ENCODE peak calls at places on chromosomes 7 and 10, in six cellular contexts. M is AG10803, V is gastrocnemius medialis, W is right lobe of liver, H is tibial nerve, G is esophagus squamous epithelium. E is an unnamed sample.

GRCh38 chr10:119834188-119834587 is 38.5 kb downstream of the MCMBP start:
- DNase-seq in H (no peak), W (no peak), G (no peak), M (no peak), V (no peak), E (no peak)

GRCh38 chr7:15977663-15978062 is 291.2 kb upstream of the MEOX2 start:
- DNase-seq in W (no peak), M (peak), G (no peak), H (no peak), V (no peak), E (no peak)

GRCh38 chr10:15485027-15485426 is 113.9 kb upstream of the FAM171A1 start:
- DNase-seq in W (no peak), M (no peak), V (no peak), H (no peak), G (no peak), E (no peak)

GRCh38 chr7:112510032-112510742 is 29.4 kb downstream of the LSMEM1 start:
- DNase-seq in G (no peak), W (no peak), H (no peak), V (no peak), M (peak), E (peak)

GRCh38 chr7:108268200-108268820 is 138.1 kb upstream of the LAMB4 start:
- DNase-seq in V (no peak), G (no peak), H (no peak), M (no peak), W (no peak), E (no peak)

GRCh38 chr7:156751319-156751718 is 110.7 kb downstream of the RNF32 start:
- DNase-seq in G (no peak), V (no peak), H (no peak), W (no peak), M (peak), E (no peak)

GRCh38 chr10:112913255-112913654 is 36.8 kb upstream of the TCF7L2 start:
- DNase-seq in M (no peak), G (no peak), H (no peak), V (no peak), W (no peak), E (no peak)

GRCh38 chr7:127888411-127888810 is 142.8 kb downstream of the LRRC4 start:
- DNase-seq in V (no peak), W (no peak), M (no peak), H (no peak), G (no peak), E (no peak)

GRCh38 chr10:8065651-8066050 is 11.2 kb downstream of the GATA3 start:
- DNase-seq in M (no peak), V (no peak), G (no peak), W (no peak), H (no peak), E (no peak)

GRCh38 chr7:111357691-111358090 is 204.6 kb downstream of the IMMP2L start:
- DNase-seq in G (no peak), W (no peak), M (peak), H (no peak), V (no peak), E (no peak)

GRCh38 chr7:99365318-99366141 is 9.0 kb upstream of the ARPC1B start:
- DNase-seq in V (peak), H (no peak), W (peak), G (no peak), M (no peak), E (peak)

GRCh38 chr10:132486539-132487121 is 51.0 kb upstream of the INPP5A start:
- DNase-seq in H (no peak), V (peak), G (no peak), M (no peak), W (no peak), E (no peak)

GRCh38 chr10:94902570-94902969 is 35.9 kb upstream of the CYP2C9 start:
- DNase-seq in M (no peak), G (no peak), H (no peak), W (no peak), V (no peak), E (no peak)

GRCh38 chr10:16314259-16314658 is 122.6 kb upstream of the PTER start:
- DNase-seq in V (no peak), M (no peak), W (no peak), G (no peak), H (no peak), E (no peak)

GRCh38 chr10:69239816-69240434 is 19.8 kb downstream of the HKDC1 start:
- DNase-seq in V (no peak), W (no peak), M (peak), G (no peak), H (no peak), E (no peak)

GRCh38 chr10:26274391-26274790 is 57.8 kb downstream of the GAD2 start:
- DNase-seq in W (no peak), G (no peak), H (no peak), M (no peak), V (no peak), E (no peak)

DNA sequence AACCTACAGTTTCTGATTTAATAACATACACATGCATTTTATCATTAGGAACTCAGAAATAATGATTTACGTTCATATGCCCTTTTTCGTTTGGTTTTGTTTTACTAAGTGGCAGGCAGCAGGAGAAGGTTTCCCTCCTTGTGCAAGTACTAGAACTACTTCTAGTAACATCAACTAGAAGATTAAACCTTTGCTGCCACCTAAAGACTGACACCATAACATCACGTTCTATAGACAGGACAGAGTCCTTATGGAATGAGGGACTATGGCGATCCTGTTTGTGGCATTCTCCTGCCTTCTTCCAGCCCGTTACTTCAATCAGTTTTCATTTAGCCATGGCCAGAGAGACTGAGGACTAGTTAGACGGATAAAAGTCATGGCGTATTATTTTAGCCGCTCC is 53.2 kb downstream of the GAD2 start:
- DNase-seq in G (no peak), H (no peak), M (peak), V (no peak), W (no peak), E (no peak)
- TF ChIP-seq CTCF in G (no peak), H (no peak), M (peak), V (no peak), W (peak), E (no peak)

DNA sequence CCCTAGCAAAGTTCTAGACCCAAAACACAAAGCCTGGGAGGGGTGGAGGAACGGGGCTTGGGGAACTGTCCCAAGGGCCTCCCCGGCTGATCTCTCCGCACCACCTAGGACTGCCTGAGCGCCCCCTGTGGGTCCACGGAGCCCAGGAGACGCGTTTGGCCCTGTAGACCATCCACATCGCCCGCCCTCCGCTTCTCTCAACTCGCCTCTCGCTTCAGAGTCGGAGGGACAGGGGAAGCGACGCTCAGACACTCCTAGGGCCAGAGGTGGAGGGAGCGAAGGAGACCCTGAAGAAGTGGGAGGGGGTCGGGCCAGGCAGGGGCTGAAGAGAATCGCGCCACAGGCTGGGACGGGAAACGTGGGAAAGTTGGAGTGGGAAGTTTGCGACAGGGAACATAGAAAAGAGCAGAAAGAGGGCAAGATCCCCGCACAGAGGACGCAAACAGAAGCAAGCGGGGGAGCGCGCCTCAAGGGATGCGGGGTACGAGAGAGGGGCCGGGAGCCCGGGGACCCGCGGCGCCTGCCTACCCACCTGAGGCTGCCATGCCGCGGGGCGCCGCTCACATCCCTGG is 378 bp downstream of the PIK3AP1 start:
- DNase-seq in W (peak), G (peak), V (peak), H (no peak), M (peak), E (peak)
- TF ChIP-seq CTCF in W (peak), G (no peak), V (no peak), H (peak), M (peak), E (peak)

GRCh38 chr10:5737352-5737751 is 52.7 kb downstream of the TASOR2 start:
- DNase-seq in M (no peak), G (no peak), H (no peak), V (no peak), W (no peak), E (no peak)
- TF ChIP-seq CTCF in M (no peak), G (no peak), H (no peak), V (no peak), W (no peak), E (no peak)

GRCh38 chr7:26196305-26196704 is 4.2 kb downstream of the HNRNPA2B1 start:
- DNase-seq in H (no peak), M (no peak), V (no peak), G (no peak), W (no peak), E (no peak)

GRCh38 chr7:26193432-26194206 is 6.9 kb downstream of the HNRNPA2B1 start:
- DNase-seq in V (no peak), M (peak), G (no peak), W (no peak), H (no peak), E (no peak)

GRCh38 chr7:26197153-26198115 is 3.1 kb downstream of the HNRNPA2B1 start:
- DNase-seq in V (no peak), G (no peak), H (no peak), W (no peak), M (no peak), E (no peak)

GRCh38 chr7:26195182-26195581 is 5.4 kb downstream of the HNRNPA2B1 start:
- DNase-seq in H (no peak), V (no peak), W (no peak), M (no peak), G (no peak), E (no peak)

DNA sequence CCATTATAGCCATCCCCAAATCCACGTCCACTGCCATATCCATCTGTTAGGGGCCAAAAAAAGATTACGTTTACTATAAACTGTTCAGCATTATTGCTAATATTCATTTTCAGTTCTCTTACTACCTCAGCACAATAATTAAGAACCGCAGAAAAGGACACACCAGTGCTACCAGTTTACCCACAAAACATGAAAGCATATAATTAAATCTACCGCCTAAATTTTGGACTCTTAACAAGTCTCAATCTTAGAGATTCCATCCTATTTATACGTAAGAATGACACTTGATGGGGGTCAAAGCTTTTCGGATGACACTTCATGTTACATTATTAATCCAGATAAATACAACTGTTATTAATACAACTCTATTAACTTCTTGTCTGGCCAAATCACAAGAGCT is 4.7 kb downstream of the HNRNPA2B1 start:
- DNase-seq in V (no peak), W (no peak), M (no peak), H (no peak), G (no peak), E (no peak)
- TF ChIP-seq CTCF in V (no peak), W (no peak), M (no peak), H (no peak), G (no peak), E (no peak)

GRCh38 chr10:64014281-64014680 is 493.1 kb downstream of the REEP3 start:
- DNase-seq in G (no peak), V (no peak), H (no peak), M (no peak), W (no peak), E (no peak)
- TF ChIP-seq CTCF in G (no peak), V (no peak), H (no peak), M (no peak), W (no peak), E (no peak)

GRCh38 chr10:116689744-116690143 is 52.6 kb downstream of the HSPA12A start:
- DNase-seq in V (no peak), W (no peak), M (no peak), H (no peak), G (no peak), E (no peak)

GRCh38 chr10:116689096-116689495 is 53.3 kb downstream of the HSPA12A start:
- DNase-seq in M (no peak), G (no peak), V (no peak), H (no peak), W (no peak), E (no peak)

GRCh38 chr10:116691079-116691398 is 51.3 kb downstream of the HSPA12A start:
- DNase-seq in V (no peak), H (no peak), W (no peak), M (no peak), G (no peak), E (no peak)

GRCh38 chr10:116691544-116692126 is 50.7 kb downstream of the HSPA12A start:
- DNase-seq in H (no peak), V (no peak), W (no peak), G (no peak), M (no peak), E (no peak)

DNA sequence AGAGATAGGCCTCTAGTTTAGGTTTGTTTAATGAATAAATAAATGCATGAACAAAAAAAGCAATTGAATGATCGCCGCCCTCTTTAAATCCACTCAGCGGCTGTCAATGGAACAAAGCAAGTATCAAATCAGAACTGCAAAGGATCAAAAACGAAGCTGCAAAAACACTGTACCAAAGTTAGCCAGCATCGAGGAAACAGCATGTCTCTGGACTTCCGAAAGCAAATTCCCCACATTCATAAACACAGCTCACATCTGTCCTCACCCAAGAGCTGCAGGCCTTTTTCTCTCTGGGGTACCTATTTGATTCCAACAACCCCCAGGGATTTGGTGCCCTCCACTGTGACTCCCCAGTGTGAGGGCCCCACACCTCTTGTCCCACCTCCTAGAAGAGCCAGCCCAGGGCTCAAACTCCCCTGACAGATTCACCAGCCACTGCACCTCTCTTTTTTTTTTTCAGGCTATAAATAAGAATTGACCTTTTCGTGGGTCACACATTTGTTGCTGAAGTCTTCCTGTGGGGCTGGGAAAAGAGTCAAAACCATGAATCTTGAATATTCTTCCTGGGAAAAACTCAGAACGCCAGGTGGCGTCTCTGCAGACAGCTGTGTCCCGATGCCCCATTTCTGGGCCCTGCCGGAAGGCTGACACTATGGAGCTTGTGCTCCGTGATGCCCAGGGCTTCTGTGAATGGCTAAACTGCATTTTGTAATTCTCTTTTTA is 51.8 kb downstream of the HSPA12A start:
- DNase-seq in M (no peak), V (no peak), H (no peak), W (peak), G (no peak), E (no peak)
- TF ChIP-seq CTCF in M (peak), V (no peak), H (peak), W (no peak), G (no peak), E (no peak)

GRCh38 chr7:28836661-28837060 is 121.5 kb downstream of the TRIL start:
- DNase-seq in V (no peak), G (no peak), W (no peak), H (no peak), M (no peak), E (no peak)

GRCh38 chr7:28842769-28843295 is 115.3 kb downstream of the TRIL start:
- DNase-seq in M (no peak), H (no peak), V (no peak), G (no peak), W (no peak), E (no peak)

GRCh38 chr7:28845106-28845505 is 113.0 kb downstream of the TRIL start:
- DNase-seq in H (no peak), W (no peak), M (no peak), V (no peak), G (no peak), E (no peak)

GRCh38 chr7:28841766-28842165 is 116.4 kb downstream of the TRIL start:
- DNase-seq in H (no peak), W (no peak), G (no peak), V (no peak), M (no peak), E (no peak)

DNA sequence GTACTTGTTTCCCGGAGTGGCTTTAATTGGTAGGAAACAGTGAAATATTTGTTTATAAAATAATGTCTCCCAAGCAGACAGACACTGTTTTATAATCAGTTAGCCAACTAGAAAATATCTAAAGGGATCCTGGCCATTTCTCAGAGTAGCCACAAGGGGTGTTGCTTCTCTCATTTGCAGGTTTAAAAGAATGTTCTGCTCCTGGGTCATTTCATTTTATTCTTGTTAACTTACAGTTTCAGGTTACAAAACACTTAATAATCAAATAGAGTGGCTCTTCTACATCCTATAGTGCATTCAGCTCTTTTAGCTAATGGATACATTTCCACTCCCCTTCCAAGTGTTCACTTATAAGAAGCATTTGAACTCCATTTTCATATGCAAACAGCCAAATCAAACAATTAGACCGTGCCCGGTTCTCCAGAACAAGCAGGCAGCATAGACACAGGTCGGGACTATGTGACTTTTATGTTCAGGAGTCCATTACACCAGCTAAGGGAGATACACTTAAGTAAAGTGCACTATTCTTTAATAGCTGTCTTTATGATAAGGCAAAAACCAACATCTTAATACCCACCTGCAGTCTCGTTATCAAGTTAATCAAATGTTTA is 117.5 kb downstream of the TRIL start:
- DNase-seq in H (no peak), G (no peak), W (no peak), M (no peak), V (no peak), E (no peak)
- TF ChIP-seq CTCF in H (no peak), G (peak), W (peak), M (peak), V (no peak), E (peak)

GRCh38 chr7:91287685-91288084 is 23.5 kb downstream of the FZD1 start:
- DNase-seq in G (no peak), W (no peak), V (no peak), H (no peak), M (no peak), E (no peak)

GRCh38 chr7:91285966-91286365 is 21.7 kb downstream of the FZD1 start:
- DNase-seq in V (no peak), W (no peak), G (no peak), M (peak), H (no peak), E (no peak)

GRCh38 chr7:91289633-91290260 is 25.5 kb downstream of the FZD1 start:
- DNase-seq in M (no peak), G (no peak), V (no peak), H (no peak), W (no peak), E (no peak)

GRCh38 chr7:91286432-91286831 is 22.2 kb downstream of the FZD1 start:
- DNase-seq in G (no peak), M (no peak), V (no peak), H (no peak), W (no peak), E (no peak)

DNA sequence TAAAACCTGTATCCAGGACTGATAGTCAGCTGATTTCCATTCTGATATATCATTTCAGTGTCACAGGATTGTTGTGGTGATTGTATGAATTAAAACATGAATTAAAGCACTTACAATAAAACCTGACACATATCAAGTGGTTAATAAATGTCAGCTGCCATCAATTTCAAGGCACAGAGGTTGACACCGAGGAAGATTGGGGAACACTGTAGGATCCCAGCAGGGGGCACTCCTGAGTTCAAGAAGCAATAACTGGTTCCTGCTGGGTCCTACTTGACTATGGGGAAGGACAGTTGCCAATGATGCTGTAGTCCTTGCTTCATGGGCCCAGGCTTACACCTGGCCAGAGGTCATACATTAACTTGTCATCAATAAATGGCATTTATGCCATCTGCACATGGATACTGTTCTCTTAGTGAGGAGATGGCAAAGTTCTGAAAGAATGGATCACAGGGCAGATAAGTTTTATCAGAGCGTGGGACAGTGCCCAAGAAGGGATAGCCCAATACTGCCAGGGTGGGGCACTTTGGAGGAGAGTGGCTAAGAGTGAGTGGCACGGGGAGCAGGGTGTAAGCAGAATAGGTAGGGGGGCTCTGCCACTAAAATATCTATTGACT is 24.1 kb downstream of the FZD1 start:
- DNase-seq in G (no peak), W (peak), M (no peak), V (no peak), H (no peak), E (no peak)
- TF ChIP-seq CTCF in G (peak), W (peak), M (peak), V (peak), H (no peak), E (peak)

GRCh38 chr10:71889388-71889987 is 38.4 kb upstream of the PSAP start:
- DNase-seq in G (no peak), W (no peak), M (no peak), H (no peak), V (no peak), E (no peak)
- TF ChIP-seq CTCF in G (no peak), W (no peak), M (no peak), H (no peak), V (no peak), E (peak)